ENCODE peak calls at places on chromosomes 16 and 17, in five cellular contexts. One of them, this sample, is unnamed.

GRCh38 chr17:81869221-81870154 is 1.6 kb downstream of the ARHGDIA start:
- DNase-seq in H1: no peak
- DNase-seq in IMR-90: no peak
- DNase-seq in mesendoderm: peak; percentile 70
- DNase-seq in neuronal stem cell: no peak
- DNase-seq in this sample: peak; percentile 70

GRCh38 chr17:80158846-80159245 is 11.0 kb upstream of the CARD14 start:
- DNase-seq in IMR-90: no peak
- DNase-seq in neuronal stem cell: no peak
- DNase-seq in H1: no peak
- DNase-seq in mesendoderm: no peak
- DNase-seq in this sample: no peak

GRCh38 chr16:50263940-50264929 is 2.1 kb upstream of the ADCY7 start:
- DNase-seq in H1: no peak
- DNase-seq in IMR-90: peak; percentile 65
- DNase-seq in neuronal stem cell: no peak
- DNase-seq in mesendoderm: no peak
- DNase-seq in this sample: no peak

GRCh38 chr17:37168731-37169353 is 206.9 kb upstream of the C17orf78 start:
- DNase-seq in mesendoderm: no peak
- DNase-seq in IMR-90: no peak
- DNase-seq in neuronal stem cell: no peak
- DNase-seq in H1: no peak
- DNase-seq in this sample: no peak

GRCh38 chr16:19071811-19072777 is 4.7 kb downstream of the COQ7 start:
- DNase-seq in neuronal stem cell: peak; percentile 31
- DNase-seq in IMR-90: peak; percentile 56
- DNase-seq in mesendoderm: peak; percentile 75
- DNase-seq in H1: no peak
- DNase-seq in this sample: peak; percentile 68

GRCh38 chr17:73586921-73587680 is 57.1 kb downstream of the SDK2 start:
- DNase-seq in neuronal stem cell: no peak
- DNase-seq in mesendoderm: no peak
- DNase-seq in H1: no peak
- DNase-seq in IMR-90: no peak
- DNase-seq in this sample: no peak

GRCh38 chr17:74601944-74602572 is 10.0 kb upstream of the CD300LD start:
- DNase-seq in H1: no peak
- DNase-seq in IMR-90: peak; percentile 15
- DNase-seq in neuronal stem cell: peak; percentile 14
- DNase-seq in mesendoderm: peak; percentile 55
- DNase-seq in this sample: peak; percentile 20

GRCh38 chr17:2025622-2026309 is 632 bp upstream of the RTN4RL1 start:
- DNase-seq in IMR-90: peak; percentile 57
- DNase-seq in neuronal stem cell: peak; percentile 57
- DNase-seq in H1: no peak
- DNase-seq in mesendoderm: peak; percentile 70
- DNase-seq in this sample: peak; percentile 73

GRCh38 chr16:11025120-11025531 is 80.8 kb downstream of the CLEC16A start:
- DNase-seq in mesendoderm: no peak
- DNase-seq in H1: no peak
- DNase-seq in IMR-90: no peak
- DNase-seq in neuronal stem cell: no peak
- DNase-seq in this sample: peak; percentile 17

GRCh38 chr16:15682105-15682570 is 32.1 kb downstream of the NDE1 start:
- DNase-seq in neuronal stem cell: peak; percentile 11
- DNase-seq in mesendoderm: peak; percentile 81
- DNase-seq in H1: no peak
- DNase-seq in IMR-90: peak; percentile 84
- DNase-seq in this sample: peak; percentile 94

GRCh38 chr17:41325126-41325525 is 9.6 kb upstream of the KRTAP17-1 start:
- DNase-seq in mesendoderm: no peak
- DNase-seq in H1: no peak
- DNase-seq in IMR-90: no peak
- DNase-seq in neuronal stem cell: no peak
- DNase-seq in this sample: no peak

GRCh38 chr16:83356266-83356665 is 451.5 kb upstream of the HSBP1 start:
- DNase-seq in mesendoderm: peak; percentile 74
- DNase-seq in neuronal stem cell: peak; percentile 39
- DNase-seq in IMR-90: peak; percentile 65
- DNase-seq in H1: no peak
- DNase-seq in this sample: peak; percentile 53

GRCh38 chr16:87602821-87603683 is 744 bp downstream of the JPH3 start:
- DNase-seq in mesendoderm: peak; percentile 55
- DNase-seq in H1: no peak
- DNase-seq in IMR-90: no peak
- DNase-seq in neuronal stem cell: peak; percentile 49
- DNase-seq in this sample: no peak

GRCh38 chr16:82917886-82918595 is 291.3 kb downstream of the CDH13 start:
- DNase-seq in mesendoderm: no peak
- DNase-seq in IMR-90: no peak
- DNase-seq in neuronal stem cell: no peak
- DNase-seq in H1: no peak
- DNase-seq in this sample: no peak

GRCh38 chr17:31596382-31597323 is 205.2 kb downstream of the RAB11FIP4 start:
- DNase-seq in mesendoderm: peak; percentile 94
- DNase-seq in H1: peak; percentile 54
- DNase-seq in neuronal stem cell: no peak
- DNase-seq in IMR-90: peak; percentile 98
- DNase-seq in this sample: peak; percentile 98

GRCh38 chr16:57757326-57757786 is 21.8 kb downstream of the KATNB1 start:
- DNase-seq in H1: no peak
- DNase-seq in IMR-90: peak; percentile 69
- DNase-seq in neuronal stem cell: peak; percentile 74
- DNase-seq in mesendoderm: peak; percentile 78
- DNase-seq in this sample: peak; percentile 79

GRCh38 chr17:2064980-2065785 is 10.3 kb downstream of the HIC1 start:
- DNase-seq in H1: no peak
- DNase-seq in neuronal stem cell: no peak
- DNase-seq in IMR-90: peak; percentile 68
- DNase-seq in mesendoderm: peak; percentile 92
- DNase-seq in this sample: peak; percentile 68

GRCh38 chr16:86019446-86020047 is 120.6 kb downstream of the IRF8 start:
- DNase-seq in mesendoderm: peak; percentile 59
- DNase-seq in IMR-90: no peak
- DNase-seq in neuronal stem cell: no peak
- DNase-seq in H1: peak; percentile 21
- DNase-seq in this sample: no peak

GRCh38 chr16:76932541-76933211 is 258.3 kb upstream of the MON1B start:
- DNase-seq in IMR-90: peak; percentile 17
- DNase-seq in H1: no peak
- DNase-seq in neuronal stem cell: no peak
- DNase-seq in mesendoderm: no peak
- DNase-seq in this sample: peak; percentile 50

GRCh38 chr17:4229627-4230026 is 34.2 kb downstream of the ANKFY1 start:
- DNase-seq in H1: no peak
- DNase-seq in mesendoderm: peak; percentile 65
- DNase-seq in IMR-90: peak; percentile 65
- DNase-seq in neuronal stem cell: no peak
- DNase-seq in this sample: peak; percentile 94

GRCh38 chr16:8194795-8195194 is 395.5 kb downstream of the TMEM114 start:
- DNase-seq in IMR-90: no peak
- DNase-seq in H1: peak; percentile 33
- DNase-seq in neuronal stem cell: peak; percentile 8
- DNase-seq in mesendoderm: peak; percentile 58
- DNase-seq in this sample: no peak

GRCh38 chr16:80993293-80993691 is 13.4 kb downstream of the CMC2 start:
- DNase-seq in H1: no peak
- DNase-seq in neuronal stem cell: no peak
- DNase-seq in IMR-90: peak; percentile 90
- DNase-seq in mesendoderm: peak; percentile 75
- DNase-seq in this sample: peak; percentile 85

GRCh38 chr16:81744911-81745310 is 34.2 kb upstream of the PLCG2 start:
- DNase-seq in neuronal stem cell: no peak
- DNase-seq in mesendoderm: peak; percentile 30
- DNase-seq in H1: no peak
- DNase-seq in IMR-90: no peak
- DNase-seq in this sample: no peak

GRCh38 chr16:10641953-10642949 is 52.5 kb downstream of the TEKT5 start:
- DNase-seq in H1: peak; percentile 73
- DNase-seq in IMR-90: no peak
- DNase-seq in mesendoderm: peak; percentile 85
- DNase-seq in neuronal stem cell: peak; percentile 32
- DNase-seq in this sample: no peak

GRCh38 chr17:1736348-1737281 is 6.1 kb upstream of the SERPINF2 start:
- DNase-seq in H1: no peak
- DNase-seq in IMR-90: peak; percentile 83
- DNase-seq in neuronal stem cell: no peak
- DNase-seq in mesendoderm: no peak
- DNase-seq in this sample: peak; percentile 89

GRCh38 chr16:27701381-27701780 is 151.4 kb downstream of the KATNIP start:
- DNase-seq in H1: no peak
- DNase-seq in IMR-90: no peak
- DNase-seq in mesendoderm: no peak
- DNase-seq in neuronal stem cell: no peak
- DNase-seq in this sample: no peak

GRCh38 chr17:9003355-9004131 is 17.8 kb upstream of the NTN1 start:
- DNase-seq in mesendoderm: peak; percentile 56
- DNase-seq in H1: no peak
- DNase-seq in IMR-90: no peak
- DNase-seq in neuronal stem cell: peak; percentile 88
- DNase-seq in this sample: no peak

GRCh38 chr17:80599546-80600305 is 55.1 kb downstream of the RPTOR start:
- DNase-seq in H1: no peak
- DNase-seq in neuronal stem cell: no peak
- DNase-seq in mesendoderm: no peak
- DNase-seq in IMR-90: no peak
- DNase-seq in this sample: peak; percentile 41

GRCh38 chr16:47143329-47143676 is 442 bp downstream of the NETO2 start:
- DNase-seq in mesendoderm: peak; percentile 89
- DNase-seq in H1: no peak
- DNase-seq in IMR-90: peak; percentile 63
- DNase-seq in neuronal stem cell: peak; percentile 78
- DNase-seq in this sample: peak; percentile 69

GRCh38 chr16:56625943-56626654 is 518 bp downstream of the MT1E start:
- DNase-seq in mesendoderm: no peak
- DNase-seq in neuronal stem cell: no peak
- DNase-seq in IMR-90: peak; percentile 86
- DNase-seq in H1: no peak
- DNase-seq in this sample: peak; percentile 91

GRCh38 chr17:61487161-61487654 is 35.0 kb downstream of the TBX4 start:
- DNase-seq in mesendoderm: no peak
- DNase-seq in neuronal stem cell: no peak
- DNase-seq in IMR-90: no peak
- DNase-seq in H1: no peak
- DNase-seq in this sample: no peak

DNA sequence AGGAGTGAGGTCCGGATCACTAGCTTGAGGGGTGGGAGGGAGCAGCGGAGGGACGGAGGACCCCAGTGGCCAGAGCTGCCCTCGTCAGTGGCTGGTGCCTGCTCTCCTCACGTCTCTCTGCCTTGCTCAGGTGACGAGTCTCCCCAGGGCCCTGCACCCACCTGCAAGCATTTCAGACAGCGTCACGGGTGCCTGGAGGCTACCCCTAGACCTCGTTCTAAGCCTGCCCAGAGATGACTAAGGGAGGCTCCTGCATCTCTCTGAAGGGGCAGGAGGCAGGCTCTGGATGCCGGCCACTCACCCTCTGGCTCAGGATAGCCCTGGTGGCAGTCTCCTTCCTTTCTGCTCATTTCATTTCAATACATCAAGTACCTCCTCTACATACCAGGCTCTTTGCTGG is 68.8 kb downstream of the MRC2 start:
- DNase-seq in neuronal stem cell: no peak
- DNase-seq in H1: no peak
- DNase-seq in IMR-90: no peak
- DNase-seq in mesendoderm: no peak
- DNase-seq in this sample: no peak
- H2BK15ac ChIP-seq in neuronal stem cell: no peak overlapping the region
- H2BK15ac ChIP-seq in H1: no peak overlapping the region
- H2BK15ac ChIP-seq in IMR-90: no peak overlapping the region
- H2BK15ac ChIP-seq in mesendoderm: no peak overlapping the region
- H2BK15ac ChIP-seq in this sample: no peak overlapping the region

DNA sequence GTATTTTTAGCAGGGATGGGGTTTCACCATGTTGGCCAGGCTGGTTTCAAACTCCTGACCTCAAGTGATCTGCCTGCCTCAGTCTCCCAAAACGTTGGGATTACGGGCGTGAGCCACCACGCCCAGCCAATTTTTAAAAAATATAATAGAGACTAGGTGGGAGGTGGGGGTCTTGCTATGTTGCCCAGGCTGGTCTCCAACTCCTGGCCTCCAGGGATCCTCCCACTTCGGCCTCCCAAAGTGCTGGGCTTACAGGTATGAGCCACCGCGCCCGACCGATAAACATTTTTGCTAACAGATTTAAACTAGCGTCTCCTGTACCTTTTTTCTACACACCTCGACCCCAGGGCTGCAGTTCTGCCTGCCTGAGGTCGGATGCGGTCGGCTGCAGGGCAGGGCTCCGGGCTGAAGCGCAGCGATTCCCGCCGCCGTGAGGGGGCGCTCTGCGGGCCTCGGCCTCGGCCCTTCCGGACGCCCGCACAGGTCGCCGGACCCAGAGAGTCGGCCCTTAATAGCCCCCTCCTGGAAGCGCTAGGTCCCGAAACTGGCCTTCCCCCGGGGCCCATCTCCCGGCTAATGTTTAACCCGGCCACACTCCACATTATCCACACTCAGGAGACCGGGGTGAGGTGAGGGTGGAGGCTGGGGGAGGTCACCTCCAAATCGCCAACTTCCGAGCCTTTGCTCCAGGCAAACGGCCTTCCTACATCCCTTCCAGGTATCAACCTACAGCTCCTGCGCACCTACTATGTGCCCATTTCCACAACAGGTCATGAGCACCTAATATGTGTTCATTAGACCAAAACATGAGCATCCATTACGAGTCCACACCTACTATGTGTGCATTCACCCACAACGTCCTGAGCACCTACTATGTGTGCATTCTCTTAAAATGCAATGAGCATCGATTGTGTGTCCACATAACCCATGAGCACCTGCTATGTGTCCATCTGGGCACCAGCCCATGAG is 2.0 kb upstream of the GLIS2 start:
- DNase-seq in neuronal stem cell: no peak
- DNase-seq in mesendoderm: peak; percentile 81
- DNase-seq in IMR-90: no peak
- DNase-seq in H1: no peak
- DNase-seq in this sample: peak; percentile 59
- H3K4me3 ChIP-seq in neuronal stem cell: peak overlapping the region; percentile 91
- H3K4me3 ChIP-seq in mesendoderm: no peak overlapping the region
- H3K4me3 ChIP-seq in IMR-90: no peak overlapping the region
- H3K4me3 ChIP-seq in H1: no peak overlapping the region
- H3K4me3 ChIP-seq in this sample: no peak overlapping the region

DNA sequence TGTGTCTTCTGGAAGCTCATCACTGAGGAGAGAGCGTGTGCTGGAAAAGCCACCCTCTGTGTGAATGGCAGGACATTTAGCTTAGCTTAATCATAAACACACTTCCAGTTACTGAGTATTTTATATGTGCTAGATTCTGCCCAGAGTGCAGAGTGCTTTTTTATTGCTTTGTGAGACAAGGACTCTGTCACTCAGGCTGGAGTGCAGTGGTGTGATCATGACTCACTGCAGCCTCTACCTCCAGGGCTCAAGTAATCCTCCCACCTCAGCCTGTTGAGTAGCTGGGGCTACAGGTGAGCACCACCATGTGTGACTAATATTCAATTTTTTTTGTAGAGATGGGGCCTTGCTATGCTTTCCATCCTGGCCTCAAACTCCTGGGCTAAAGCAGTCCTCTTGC is 61.4 kb upstream of the IRX3 start:
- DNase-seq in mesendoderm: no peak
- DNase-seq in IMR-90: no peak
- DNase-seq in H1: no peak
- DNase-seq in neuronal stem cell: no peak
- DNase-seq in this sample: no peak
- H2BK15ac ChIP-seq in mesendoderm: no peak overlapping the region
- H2BK15ac ChIP-seq in IMR-90: no peak overlapping the region
- H2BK15ac ChIP-seq in H1: no peak overlapping the region
- H2BK15ac ChIP-seq in neuronal stem cell: peak overlapping the region; percentile 87
- H2BK15ac ChIP-seq in this sample: no peak overlapping the region

GRCh38 chr16:2090481-2090797 is 42.7 kb downstream of the TSC2 start:
- DNase-seq in neuronal stem cell: no peak
- DNase-seq in IMR-90: no peak
- DNase-seq in H1: no peak
- DNase-seq in mesendoderm: no peak
- DNase-seq in this sample: no peak
- H3K4me3 ChIP-seq in neuronal stem cell: no peak overlapping the region
- H3K4me3 ChIP-seq in IMR-90: no peak overlapping the region
- H3K4me3 ChIP-seq in H1: peak overlapping the region; percentile 42
- H3K4me3 ChIP-seq in mesendoderm: no peak overlapping the region
- H3K4me3 ChIP-seq in this sample: no peak overlapping the region